ENCODE peak calls at places on chromosomes 7 and 10, in seven cellular contexts. A is activated naive CD8-positive, alpha-beta T cell treated with anti-CD3 and anti-CD28 coated beads, Interleukin-2, amount 50 U/mL, for 16 hours; H is GM12892; N is activated CD8-positive, alpha-beta memory T cell treated with anti-CD3 and anti-CD28 coated beads, Interleukin-2, amount 50 U/mL, for 48 hours; Z is iris pigment epithelial cell; S is nucleus accumbens; V is ovary. B is an unnamed sample.

GRCh38 chr7:34087892-34088891 is 182.9 kb downstream of the BMPER start:
- DNase-seq in H (no peak), S (no peak), A (no peak), N (no peak), Z (peak; percentile 52), V (no peak), B (peak; percentile 72)

GRCh38 chr10:104260775-104261115 is 6.1 kb downstream of the GSTO1 start:
- DNase-seq in V (no peak), H (no peak), N (no peak), Z (peak; percentile 81), A (no peak), S (no peak), B (no peak)

GRCh38 chr10:71962915-71963314 is 1.3 kb upstream of the CHST3 start:
- DNase-seq in V (no peak), N (no peak), H (no peak), S (no peak), Z (no peak), A (no peak), B (no peak)

GRCh38 chr10:89582022-89582421 is 46.6 kb upstream of the SLC16A12 start:
- DNase-seq in V (no peak), H (no peak), Z (peak; percentile 40), S (no peak), N (no peak), A (no peak), B (no peak)

GRCh38 chr10:124081547-124082140 is 11.8 kb downstream of the CHST15 start:
- DNase-seq in A (no peak), H (no peak), V (no peak), N (no peak), S (no peak), Z (no peak), B (no peak)

GRCh38 chr7:94028768-94029167 is 24.6 kb upstream of the BET1 start:
- DNase-seq in V (no peak), S (no peak), A (no peak), Z (peak; percentile 86), N (no peak), H (no peak), B (no peak)

GRCh38 chr7:26658698-26659084 is 205.7 kb downstream of the SKAP2 start:
- DNase-seq in H (no peak), V (no peak), Z (no peak), A (no peak), S (no peak), N (no peak), B (no peak)

GRCh38 chr7:108559253-108559652 is 10.3 kb downstream of the THAP5 start:
- DNase-seq in V (no peak), A (no peak), Z (no peak), N (no peak), H (no peak), S (no peak), B (no peak)

GRCh38 chr7:72326365-72326764 is 85.8 kb downstream of the CALN1 start:
- DNase-seq in V (no peak), S (no peak), N (no peak), A (no peak), H (no peak), Z (no peak), B (no peak)

GRCh38 chr10:30207485-30208052 is 141.5 kb downstream of the MTPAP start:
- DNase-seq in Z (no peak), V (no peak), N (no peak), A (no peak), S (no peak), H (no peak), B (no peak)

GRCh38 chr10:520402-520787 is 169.1 kb downstream of the DIP2C start:
- DNase-seq in N (no peak), A (no peak), Z (peak; percentile 17), V (peak; percentile 59), S (no peak), H (no peak), B (no peak)

GRCh38 chr10:71474702-71475242 is 78.1 kb downstream of the CDH23 start:
- DNase-seq in N (no peak), V (no peak), Z (no peak), H (no peak), S (no peak), A (no peak), B (no peak)

GRCh38 chr7:149725426-149725821 is 48.0 kb downstream of the ZNF467 start:
- DNase-seq in H (no peak), S (no peak), V (no peak), N (no peak), Z (no peak), A (no peak), B (no peak)

GRCh38 chr10:13787015-13787421 is 200.3 kb downstream of the PRPF18 start:
- DNase-seq in S (no peak), H (peak; percentile 40), A (peak; percentile 38), N (peak; percentile 74), Z (peak; percentile 85), V (no peak), B (no peak)

GRCh38 chr7:151381333-151382078 is 28.3 kb downstream of the WDR86 start:
- DNase-seq in N (peak; percentile 59), Z (no peak), S (no peak), H (peak; percentile 57), A (no peak), V (peak; percentile 46), B (peak; percentile 67)

GRCh38 chr7:51045319-51046102 is 262.8 kb upstream of the GRB10 start:
- DNase-seq in A (no peak), Z (peak; percentile 94), S (no peak), N (no peak), V (no peak), H (no peak), B (no peak)

GRCh38 chr7:94375167-94375566 is 19.5 kb upstream of the COL1A2 start:
- DNase-seq in S (no peak), Z (peak; percentile 98), N (no peak), V (peak; percentile 61), H (no peak), A (no peak), B (peak; percentile 55)

GRCh38 chr7:137731436-137731835 is 115.3 kb downstream of the DGKI start:
- DNase-seq in N (no peak), H (no peak), S (no peak), Z (peak; percentile 40), A (no peak), V (no peak), B (no peak)

GRCh38 chr7:134737561-134738353 is 41.7 kb upstream of the CALD1 start:
- DNase-seq in H (no peak), N (no peak), V (no peak), Z (peak; percentile 91), S (no peak), A (no peak), B (no peak)

GRCh38 chr10:108561649-108562048 is 1361.7 kb downstream of the XPNPEP1 start:
- DNase-seq in N (no peak), S (no peak), A (no peak), H (no peak), Z (peak; percentile 4), V (no peak), B (no peak)

GRCh38 chr7:75756340-75757297 is 15.4 kb downstream of the CCL26 start:
- DNase-seq in V (no peak), N (no peak), S (no peak), H (no peak), A (no peak), Z (peak; percentile 67), B (no peak)

GRCh38 chr10:98030991-98031431 is 590 bp upstream of the CRTAC1 start:
- DNase-seq in S (peak; percentile 29), V (peak; percentile 31), A (no peak), H (no peak), Z (no peak), N (no peak), B (peak; percentile 71)

GRCh38 chr10:47047127-47047504 is 135.9 kb downstream of the PTPN20 start:
- DNase-seq in Z (no peak), S (no peak), A (no peak), V (no peak), N (no peak), H (no peak), B (no peak)

GRCh38 chr7:122790558-122790957 is 87.8 kb upstream of the RNF148 start:
- DNase-seq in Z (no peak), S (no peak), H (no peak), A (no peak), N (no peak), V (no peak), B (no peak)

GRCh38 chr10:110568055-110568735 is 700 bp downstream of the SMC3 start:
- DNase-seq in S (peak; percentile 52), N (peak; percentile 83), Z (peak; percentile 37), V (no peak), A (peak; percentile 21), H (peak; percentile 14), B (peak; percentile 88)

GRCh38 chr10:29533696-29534285 is 101.0 kb downstream of the SVIL start:
- DNase-seq in Z (no peak), V (no peak), A (no peak), N (no peak), S (no peak), H (no peak), B (no peak)

GRCh38 chr10:86128360-86128759 is 238.2 kb downstream of the GRID1 start:
- DNase-seq in N (no peak), V (no peak), Z (no peak), H (no peak), A (no peak), S (no peak), B (no peak)